ENCODE peak calls at places on chromosomes 3 and 15, in five cellular contexts. S, R, M, F and D are unnamed samples.

GRCh38 chr3:87856126-87856525 is 202.7 kb downstream of the CGGBP1 start:
- DNase-seq in M (no peak), R (no peak), S (no peak), F (no peak), D (no peak)

GRCh38 chr3:149001727-149002126 is 10.4 kb downstream of the GYG1 start:
- DNase-seq in M (no peak), F (no peak), R (no peak), S (no peak), D (no peak)

GRCh38 chr15:44101944-44102343 is 93.1 kb downstream of the FRMD5 start:
- DNase-seq in F (peak), M (no peak), R (no peak), S (no peak), D (no peak)

GRCh38 chr3:159830523-159831151 is 158.0 kb upstream of the IL12A start:
- DNase-seq in R (peak), F (no peak), M (no peak), S (no peak), D (no peak)

GRCh38 chr3:126984391-126985142 is 1.7 kb downstream of the PLXNA1 start:
- DNase-seq in F (no peak), S (no peak), R (no peak), M (no peak), D (no peak)

GRCh38 chr3:152778001-152778400 is 56.9 kb upstream of the P2RY1 start:
- DNase-seq in M (no peak), F (no peak), S (no peak), R (no peak), D (no peak)

GRCh38 chr3:71355862-71356261 is 227.7 kb downstream of the FOXP1 start:
- DNase-seq in S (no peak), R (no peak), F (no peak), M (no peak), D (no peak)

GRCh38 chr3:185399629-185400339 is 36.8 kb downstream of the MAP3K13 start:
- DNase-seq in M (no peak), R (no peak), F (no peak), S (no peak), D (no peak)

GRCh38 chr3:13850161-13850945 is 29.5 kb downstream of the WNT7A start:
- DNase-seq in F (peak), R (no peak), M (no peak), S (peak), D (no peak)

GRCh38 chr3:159861369-159861987 is 127.2 kb upstream of the IL12A start:
- DNase-seq in S (no peak), M (no peak), F (no peak), R (no peak), D (no peak)

GRCh38 chr3:112333002-112333385 is at the start of gene CD200:
- DNase-seq in M (peak), S (no peak), F (no peak), R (no peak), D (peak)

GRCh38 chr3:23761440-23761896 is 44.3 kb upstream of the UBE2E1 start:
- DNase-seq in M (no peak), S (peak), F (peak), R (no peak), D (no peak)

GRCh38 chr15:63476229-63476632 is 28.2 kb upstream of the USP3 start:
- DNase-seq in S (peak), F (peak), M (no peak), R (no peak), D (no peak)

GRCh38 chr3:119781330-119782198 is at the start of gene NR1I2:
- DNase-seq in R (no peak), M (no peak), F (peak), S (no peak), D (no peak)

GRCh38 chr15:43134157-43134637 is 811 bp downstream of the TMEM62 start:
- DNase-seq in M (no peak), F (no peak), R (no peak), S (no peak), D (no peak)

GRCh38 chr3:49620728-49621127 is 53.4 kb upstream of the APEH start:
- DNase-seq in S (no peak), F (no peak), M (no peak), R (no peak), D (no peak)

GRCh38 chr3:63294332-63294731 is 16.2 kb downstream of the SYNPR start:
- DNase-seq in R (no peak), S (no peak), M (no peak), F (no peak), D (no peak)

GRCh38 chr15:76181705-76182107 is 121.9 kb downstream of the TMEM266 start:
- DNase-seq in M (peak), F (no peak), S (no peak), R (no peak), D (no peak)

GRCh38 chr15:55737373-55737772 is 5.6 kb downstream of the PRTG start:
- DNase-seq in M (no peak), R (no peak), F (no peak), S (no peak), D (no peak)

GRCh38 chr3:158107508-158108095 is 1.4 kb upstream of the SHOX2 start:
- DNase-seq in M (no peak), S (no peak), R (no peak), F (no peak), D (no peak)

GRCh38 chr15:91520848-91521247 is 332.7 kb upstream of the SLCO3A1 start:
- DNase-seq in M (no peak), F (no peak), S (no peak), R (no peak), D (no peak)

GRCh38 chr3:189340680-189341460 is 169.1 kb downstream of the TPRG1 start:
- DNase-seq in F (peak), M (no peak), S (peak), R (no peak), D (no peak)

GRCh38 chr15:69679623-69680228 is 227.1 kb downstream of the RPLP1 start:
- DNase-seq in M (peak), R (no peak), F (no peak), S (no peak), D (no peak)

GRCh38 chr3:172591876-172592771 is 68.9 kb upstream of the TNFSF10 start:
- DNase-seq in R (no peak), F (no peak), M (peak), S (no peak), D (no peak)

GRCh38 chr3:131338948-131339640 is 42.5 kb upstream of the NUDT16 start:
- DNase-seq in R (no peak), F (no peak), S (no peak), M (no peak), D (no peak)

GRCh38 chr3:186772886-186773417 is 10.4 kb upstream of the EIF4A2 start:
- DNase-seq in R (peak), F (no peak), M (peak), S (no peak), D (peak)

GRCh38 chr15:101025896-101026631 is 106.9 kb downstream of the LRRK1 start:
- DNase-seq in M (no peak), S (no peak), F (no peak), R (no peak), D (peak)

GRCh38 chr3:75192065-75192658 is 472.0 kb upstream of the FRG2C start:
- DNase-seq in S (peak), F (peak), M (no peak), R (no peak), D (peak)

GRCh38 chr3:129230311-129231019 is 18.9 kb upstream of the COPG1 start:
- DNase-seq in R (peak), M (no peak), F (peak), S (no peak), D (no peak)

GRCh38 chr15:98713585-98714001 is 65.3 kb downstream of the IGF1R start:
- DNase-seq in F (no peak), R (no peak), S (no peak), M (no peak), D (peak)

GRCh38 chr15:86079491-86080266 is at the start of gene AGBL1:
- DNase-seq in M (no peak), R (no peak), S (no peak), F (no peak), D (no peak)

GRCh38 chr15:63238796-63239195 is 38.6 kb upstream of the APH1B start:
- DNase-seq in M (no peak), F (no peak), R (no peak), S (no peak), D (no peak)

GRCh38 chr3:58047806-58048205 is 39.6 kb downstream of the FLNB start:
- DNase-seq in M (no peak), R (no peak), S (no peak), F (no peak), D (no peak)

GRCh38 chr3:58048301-58048700 is 40.1 kb downstream of the FLNB start:
- DNase-seq in M (no peak), R (no peak), S (no peak), F (no peak), D (no peak)

GRCh38 chr3:58052373-58053273 is 44.4 kb downstream of the FLNB start:
- DNase-seq in S (peak), R (no peak), M (no peak), F (peak), D (peak)

GRCh38 chr3:58049143-58049785 is 41.0 kb downstream of the FLNB start:
- DNase-seq in S (peak), R (no peak), F (peak), M (no peak), D (peak)

DNA sequence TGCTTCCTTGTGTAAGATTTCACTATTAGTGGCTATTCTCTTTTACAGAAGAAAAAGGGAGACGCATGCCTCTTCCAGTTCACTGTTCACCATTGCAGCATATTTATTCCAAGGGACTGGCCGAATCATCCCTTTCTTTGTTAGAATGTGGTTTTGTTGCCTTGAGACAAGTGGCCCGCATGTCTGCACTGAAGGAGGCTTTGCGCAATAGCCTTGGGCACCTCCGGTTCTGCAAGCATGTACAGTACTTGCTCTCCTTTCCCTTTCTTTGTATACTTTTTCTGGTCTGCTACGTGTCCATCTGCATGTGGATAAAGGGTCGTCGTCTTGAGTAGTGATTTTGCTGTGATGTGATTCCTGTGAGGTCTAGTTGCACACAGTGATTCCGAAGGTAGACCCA is 43.0 kb downstream of the FLNB start:
- DNase-seq in F (no peak), R (peak), M (no peak), S (no peak), D (no peak)
- TF ChIP-seq POLR2AphosphoS5 in F (no peak), R (no peak), M (no peak), S (no peak), D (no peak)

GRCh38 chr3:44966795-44967278 is 9.1 kb downstream of the ZDHHC3 start:
- DNase-seq in R (peak), S (peak), M (no peak), F (no peak), D (peak)
- TF ChIP-seq POLR2AphosphoS5 in R (peak), S (peak), M (no peak), F (no peak), D (peak)

DNA sequence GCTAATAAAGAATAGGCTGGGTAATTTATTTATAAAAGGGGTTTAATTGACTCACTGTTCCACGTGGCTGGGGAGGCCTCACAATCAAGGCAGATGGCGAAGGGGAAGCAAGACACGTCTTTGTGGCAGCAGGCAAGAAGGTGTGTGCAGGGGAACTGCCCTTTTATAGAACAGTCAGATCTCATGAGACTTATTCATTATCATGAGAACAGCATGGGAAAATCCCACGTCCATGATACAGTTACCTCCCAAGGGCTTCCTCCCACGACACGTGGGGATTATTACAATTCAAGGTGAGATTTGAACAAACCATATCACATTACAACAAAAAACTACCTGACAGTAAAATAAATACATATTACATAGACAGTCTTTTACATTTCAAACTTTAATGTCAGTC is 414.9 kb downstream of the NAALADL2 start:
- DNase-seq in F (no peak), R (no peak), S (no peak), M (no peak), D (no peak)
- TF ChIP-seq POLR2AphosphoS5 in F (no peak), R (no peak), S (no peak), M (peak), D (no peak)

DNA sequence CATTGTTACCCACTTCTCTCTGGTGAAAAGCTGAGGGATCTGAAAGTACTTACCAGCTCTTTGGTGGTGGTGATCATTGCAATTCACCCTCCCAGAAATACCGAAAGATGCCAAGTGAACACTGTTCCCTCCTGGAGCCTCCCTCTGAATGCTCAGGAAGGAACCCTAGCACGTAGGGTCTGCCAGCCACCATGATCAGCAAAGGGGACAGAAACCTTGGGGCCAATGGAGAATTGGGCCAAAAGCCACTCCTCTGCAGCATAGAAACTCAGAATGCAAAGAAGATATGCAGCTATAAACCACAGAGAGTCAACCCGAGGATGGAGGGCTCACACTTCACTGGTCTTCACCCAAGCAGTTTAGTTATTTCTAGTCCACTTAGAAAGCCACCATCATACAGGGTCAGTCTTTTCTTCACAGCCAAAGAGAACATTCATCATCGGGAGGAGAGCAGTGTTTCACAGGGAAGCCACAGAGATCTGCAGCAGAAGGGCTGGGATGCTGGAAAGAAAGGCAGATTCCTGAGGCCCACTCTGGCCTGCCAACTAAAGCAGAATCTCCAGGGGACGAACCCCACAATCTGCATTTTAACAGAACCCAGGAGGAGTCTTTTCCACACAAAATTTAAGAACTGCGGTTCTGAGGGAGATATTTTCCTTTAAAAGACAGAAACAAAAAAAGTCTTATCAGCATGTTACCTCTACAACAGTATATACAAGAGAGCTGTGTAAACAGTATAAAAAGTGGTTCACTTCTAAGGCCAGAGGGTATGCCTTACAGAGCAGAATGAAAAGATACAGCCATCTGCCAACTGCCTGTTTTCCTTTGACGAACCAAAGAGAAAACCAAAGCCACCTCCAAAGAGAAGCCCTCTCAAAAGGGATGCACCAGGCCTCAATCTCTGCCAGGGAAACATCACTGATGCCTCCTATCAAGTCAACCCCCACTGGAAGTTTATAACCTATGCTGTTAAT is 11.3 kb downstream of the TBC1D2B start:
- DNase-seq in F (no peak), S (no peak), R (no peak), M (no peak), D (no peak)
- TF ChIP-seq POLR2AphosphoS5 in F (no peak), S (no peak), R (no peak), M (peak), D (no peak)

DNA sequence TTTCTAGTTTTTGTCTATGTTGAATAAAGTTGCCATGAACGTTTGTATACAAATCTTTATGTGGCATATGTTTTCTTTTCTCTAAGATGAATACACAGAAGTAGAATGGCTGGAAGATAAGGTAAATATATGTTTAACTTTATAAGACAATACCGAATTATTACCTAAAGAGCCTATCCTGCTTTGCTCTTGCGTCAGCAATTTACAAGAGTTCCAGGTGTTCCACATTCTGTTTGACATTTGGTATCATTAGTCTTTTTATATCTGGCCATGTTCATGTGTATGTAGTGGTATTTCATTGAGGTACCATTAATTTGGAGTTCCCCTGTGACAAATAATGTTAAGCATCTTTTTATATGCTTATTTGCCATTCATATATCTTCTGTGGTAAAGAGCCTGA is 74.1 kb upstream of the TRIM42 start:
- DNase-seq in M (no peak), R (no peak), S (no peak), F (no peak), D (no peak)
- TF ChIP-seq POLR2AphosphoS5 in M (no peak), R (no peak), S (no peak), F (no peak), D (no peak)

GRCh38 chr3:170079466-170080165 is 41.8 kb downstream of the GPR160 start:
- DNase-seq in R (no peak), M (no peak), S (no peak), F (peak), D (no peak)

GRCh38 chr3:170083343-170083742 is 45.5 kb downstream of the GPR160 start:
- DNase-seq in F (no peak), S (no peak), M (no peak), R (no peak), D (no peak)

GRCh38 chr3:170081079-170081741 is 43.4 kb downstream of the GPR160 start:
- DNase-seq in F (no peak), M (no peak), R (no peak), S (no peak), D (no peak)

GRCh38 chr3:170078620-170079281 is 41.0 kb downstream of the GPR160 start:
- DNase-seq in S (peak), R (no peak), M (no peak), F (peak), D (no peak)

GRCh38 chr3:170080605-170081004 is 42.8 kb downstream of the GPR160 start:
- DNase-seq in S (no peak), R (no peak), F (peak), M (no peak), D (no peak)
- TF ChIP-seq POLR2AphosphoS5 in S (no peak), R (no peak), F (no peak), M (no peak), D (no peak)